ENCODE peak calls at places on chromosomes 11 and 22, in four cellular contexts. W, U, S and Q are unnamed samples.

GRCh38 chr11:128757235-128757711 is 63.4 kb downstream of the FLI1 start:
- DNase-seq in W (no peak), U (peak), S (peak), Q (peak)

GRCh38 chr11:115042002-115042401 is 363.7 kb downstream of the NXPE2 start:
- DNase-seq in W (no peak), U (no peak), S (no peak), Q (no peak)

GRCh38 chr22:39900306-39901227 is at the start of gene GRAP2:
- DNase-seq in W (no peak), U (peak), S (peak), Q (no peak)

GRCh38 chr11:1382429-1382828 is 7.3 kb upstream of the BRSK2 start:
- DNase-seq in W (no peak), U (no peak), S (no peak), Q (no peak)

GRCh38 chr11:84339796-84340195 is 1053.6 kb upstream of the CCDC90B start:
- DNase-seq in W (peak), U (no peak), S (no peak), Q (no peak)

GRCh38 chr11:125190549-125190948 is 26.0 kb downstream of the PKNOX2 start:
- DNase-seq in W (no peak), U (no peak), S (no peak), Q (no peak)

GRCh38 chr11:69352715-69353325 is 58.9 kb downstream of the MYEOV start:
- DNase-seq in W (no peak), U (no peak), S (no peak), Q (no peak)

GRCh38 chr11:74205181-74205580 is 34.1 kb downstream of the PPME1 start:
- DNase-seq in W (no peak), U (no peak), S (peak), Q (no peak)

GRCh38 chr11:32586576-32587190 is 3.1 kb downstream of the EIF3M start:
- DNase-seq in W (peak), U (no peak), S (peak), Q (peak)

GRCh38 chr11:6667733-6668374 is 12.2 kb upstream of the DCHS1 start:
- DNase-seq in W (peak), U (peak), S (peak), Q (peak)

GRCh38 chr11:128610765-128611617 is 23.6 kb upstream of the ETS1 start:
- DNase-seq in W (no peak), U (peak), S (no peak), Q (no peak)

GRCh38 chr22:37897805-37898204 is 8.3 kb upstream of the MICALL1 start:
- DNase-seq in W (no peak), U (no peak), S (no peak), Q (no peak)

GRCh38 chr11:85718991-85719807 is 33.2 kb upstream of the CCDC89 start:
- DNase-seq in W (peak), U (no peak), S (no peak), Q (no peak)

GRCh38 chr11:121295246-121296007 is 2.9 kb downstream of the SC5D start:
- DNase-seq in W (peak), U (no peak), S (no peak), Q (no peak)
- TF ChIP-seq TARDBP in W (no peak), U (no peak), S (no peak), Q (no peak)

DNA sequence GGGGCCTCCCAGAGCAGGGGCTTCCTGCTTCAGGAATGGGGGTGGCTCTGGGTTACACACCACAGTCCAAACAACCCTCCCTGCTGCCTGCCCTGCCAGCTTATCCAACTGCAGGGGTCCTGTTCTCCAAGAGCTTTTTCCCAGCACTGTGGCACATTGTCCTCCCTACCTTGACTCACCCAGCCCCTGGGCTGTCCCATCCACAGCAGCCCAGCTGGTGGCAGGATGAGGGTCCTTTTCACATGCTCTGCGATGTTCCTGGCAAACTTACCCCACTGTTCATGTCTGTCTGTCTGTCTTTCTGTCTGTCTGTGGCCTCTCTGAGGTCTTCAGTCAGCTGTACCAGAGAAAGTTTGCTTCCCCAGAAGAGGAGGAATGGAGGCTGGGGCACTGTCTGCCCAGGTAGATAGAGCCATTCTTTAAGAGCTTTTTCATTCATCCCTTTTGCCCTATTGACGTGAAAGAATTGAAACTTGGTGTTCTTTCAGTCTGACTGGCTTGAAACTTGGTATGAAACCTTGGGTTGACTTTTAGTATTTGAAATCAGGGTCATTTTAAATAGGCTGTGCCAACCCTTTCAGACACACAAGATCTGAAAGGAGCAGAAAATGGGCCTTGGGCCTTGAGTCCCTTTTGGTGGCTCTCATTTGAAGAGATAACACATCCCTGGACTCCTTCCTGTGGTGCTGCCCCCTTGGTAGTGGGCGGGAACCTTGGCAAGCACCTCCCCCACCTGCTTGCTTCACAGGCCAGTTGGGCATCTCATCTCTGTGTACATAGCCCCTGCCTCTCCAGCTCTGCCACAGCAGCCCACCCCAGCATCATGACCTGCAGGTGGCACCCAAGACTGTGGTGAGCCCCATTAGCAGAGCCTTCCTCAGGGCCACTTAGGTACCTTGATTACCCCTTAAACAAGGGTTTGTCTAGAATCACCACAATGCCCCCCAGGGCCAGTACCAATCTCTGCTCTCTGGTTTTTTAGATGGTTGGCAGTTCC is 74.6 kb upstream of the SUSD2 start:
- DNase-seq in W (no peak), U (peak), S (no peak), Q (no peak)
- TF ChIP-seq FOXM1 in W (no peak), U (no peak), S (no peak), Q (no peak)

GRCh38 chr22:49937758-49938564 is 19.5 kb downstream of the CRELD2 start:
- DNase-seq in W (peak), U (no peak), S (no peak), Q (no peak)

GRCh38 chr22:49936018-49936972 is 17.9 kb downstream of the CRELD2 start:
- DNase-seq in W (peak), U (peak), S (peak), Q (peak)

GRCh38 chr22:49938565-49939136 is 20.2 kb downstream of the CRELD2 start:
- DNase-seq in W (no peak), U (no peak), S (no peak), Q (no peak)

GRCh38 chr22:49935561-49935960 is 17.1 kb downstream of the CRELD2 start:
- DNase-seq in W (no peak), U (no peak), S (peak), Q (no peak)

DNA sequence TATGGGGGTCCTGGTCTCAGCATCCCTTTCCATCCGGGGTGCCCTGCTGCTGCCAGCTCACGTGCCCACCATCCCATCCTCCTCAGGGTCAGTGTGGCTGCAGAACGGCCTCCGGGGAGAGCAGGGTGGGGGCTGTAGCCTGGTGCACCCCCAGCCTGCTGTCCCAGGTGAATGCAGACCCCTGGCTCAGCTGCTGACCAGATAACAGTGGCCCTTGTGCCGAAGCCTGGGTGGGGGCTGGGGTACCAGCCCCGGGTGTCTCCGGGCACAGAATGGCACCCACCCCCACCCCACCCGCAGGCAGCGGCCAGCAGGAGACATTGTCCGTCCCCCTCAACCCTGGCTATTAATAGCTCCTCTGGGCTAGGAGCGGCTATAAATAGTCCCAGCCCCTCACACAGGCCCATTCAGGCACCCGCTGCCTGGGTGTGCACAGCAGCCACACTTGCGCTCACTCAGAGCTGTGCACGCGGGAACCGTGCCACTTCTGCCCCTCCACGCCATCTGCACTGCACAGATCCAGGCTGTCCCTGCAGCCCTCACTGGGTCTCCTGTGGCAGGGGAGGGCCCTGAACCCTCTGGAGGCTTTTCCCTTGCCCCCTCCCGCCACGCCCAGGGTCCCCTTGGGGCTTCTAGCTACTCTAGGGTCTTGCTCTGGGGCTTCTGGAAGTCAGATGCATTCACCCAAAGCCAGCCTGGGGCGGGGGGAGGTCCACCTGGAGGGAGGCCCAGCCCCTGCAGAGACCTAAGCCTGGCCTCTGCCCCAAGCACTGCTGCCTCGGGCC is 18.7 kb downstream of the CRELD2 start:
- DNase-seq in W (no peak), U (no peak), S (no peak), Q (no peak)
- TF ChIP-seq FOXK2 in W (no peak), U (no peak), S (no peak), Q (no peak)

DNA sequence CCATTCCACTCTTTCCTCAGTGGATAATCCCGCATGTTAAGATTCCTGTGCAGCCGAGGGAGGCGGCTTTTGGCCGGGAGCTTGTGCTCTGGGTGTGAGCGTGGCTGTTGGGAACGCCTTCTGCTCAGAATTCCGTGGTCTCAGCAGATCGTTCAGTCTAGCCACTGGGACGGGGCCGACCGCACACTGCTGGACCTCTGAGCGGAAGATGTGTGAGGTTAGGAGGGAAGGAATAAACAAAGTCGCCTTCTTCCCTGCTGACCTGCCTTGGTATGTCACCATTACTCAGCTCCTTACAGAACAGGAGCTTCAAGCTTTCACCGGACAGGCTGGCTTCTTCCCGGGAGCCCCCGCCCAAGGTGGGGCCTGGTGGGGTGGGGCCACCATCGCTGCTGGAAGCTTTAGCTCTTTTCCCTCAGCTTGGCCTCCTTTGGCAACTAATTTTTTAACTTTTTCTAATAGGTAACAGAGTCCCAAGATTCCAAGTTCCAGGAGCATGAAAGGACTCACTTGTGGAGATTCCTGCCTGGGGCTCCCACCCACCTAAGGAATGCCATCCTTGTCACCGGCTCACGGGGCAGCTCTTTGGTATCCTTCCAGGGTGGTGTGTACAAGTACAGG is 22.5 kb upstream of the SEPTIN5 start:
- DNase-seq in W (no peak), U (no peak), S (peak), Q (peak)
- TF ChIP-seq TARDBP in W (no peak), U (no peak), S (peak), Q (no peak)

DNA sequence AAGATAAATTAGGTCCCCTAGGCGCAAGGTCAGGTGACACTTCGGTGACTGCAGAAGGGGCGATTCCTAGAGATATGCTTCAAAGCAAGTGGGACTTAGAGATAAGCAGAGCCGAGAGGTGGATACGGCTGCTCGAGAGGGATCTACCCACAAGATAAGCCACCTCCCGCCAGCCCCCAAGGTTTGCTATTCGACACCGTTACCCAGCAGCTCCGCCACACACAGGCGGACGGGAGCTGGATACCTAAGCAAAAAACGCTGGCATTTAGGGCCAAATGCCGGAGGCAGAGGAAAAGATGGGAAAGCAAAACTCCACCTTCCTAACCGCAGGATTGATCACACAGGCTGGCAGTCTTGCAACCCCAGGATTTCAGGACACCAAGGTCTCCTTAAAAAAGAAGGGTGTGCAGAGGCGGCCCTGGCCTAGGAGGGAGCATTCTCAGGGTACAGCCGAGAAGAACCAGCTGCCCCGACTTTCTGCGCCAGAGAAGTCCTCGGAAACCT is 709 bp downstream of the FTH1 start:
- DNase-seq in W (no peak), U (no peak), S (peak), Q (peak)
- TF ChIP-seq FOXM1 in W (no peak), U (no peak), S (no peak), Q (no peak)

DNA sequence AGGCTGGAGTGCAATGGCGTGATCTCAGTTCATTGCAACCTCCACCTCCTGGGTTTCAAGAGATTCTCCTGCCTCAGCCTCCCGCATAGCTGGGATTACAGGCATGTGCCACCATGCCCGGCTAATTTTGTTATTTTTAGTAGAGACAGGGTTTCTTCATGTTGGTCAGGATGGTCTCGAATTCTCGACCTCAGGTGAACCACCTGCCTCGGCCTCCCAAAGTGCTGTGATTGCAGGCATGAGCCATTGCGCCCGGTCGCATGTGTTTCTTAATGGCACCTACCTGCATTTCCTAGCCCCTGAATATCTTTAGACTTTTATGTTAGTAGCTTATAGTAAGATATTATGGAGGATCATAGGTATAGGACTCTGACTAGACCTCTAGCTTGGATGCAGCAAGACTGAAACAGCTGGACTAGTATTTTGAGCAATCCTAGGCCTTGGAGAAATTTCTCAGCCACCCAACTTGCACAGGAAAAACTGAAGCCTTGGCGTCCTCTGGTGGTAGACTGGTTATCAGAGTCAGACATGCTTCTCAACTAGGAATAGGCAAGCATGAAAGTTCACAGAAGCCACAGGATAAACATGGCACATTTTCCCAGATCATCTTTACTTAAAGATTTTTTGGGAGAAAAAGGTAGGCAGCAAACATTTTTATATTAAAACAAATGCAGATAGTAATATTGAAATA is 22.7 kb upstream of the C1QTNF4 start:
- DNase-seq in W (peak), U (no peak), S (peak), Q (peak)
- TF ChIP-seq FOXK2 in W (no peak), U (no peak), S (no peak), Q (no peak)

DNA sequence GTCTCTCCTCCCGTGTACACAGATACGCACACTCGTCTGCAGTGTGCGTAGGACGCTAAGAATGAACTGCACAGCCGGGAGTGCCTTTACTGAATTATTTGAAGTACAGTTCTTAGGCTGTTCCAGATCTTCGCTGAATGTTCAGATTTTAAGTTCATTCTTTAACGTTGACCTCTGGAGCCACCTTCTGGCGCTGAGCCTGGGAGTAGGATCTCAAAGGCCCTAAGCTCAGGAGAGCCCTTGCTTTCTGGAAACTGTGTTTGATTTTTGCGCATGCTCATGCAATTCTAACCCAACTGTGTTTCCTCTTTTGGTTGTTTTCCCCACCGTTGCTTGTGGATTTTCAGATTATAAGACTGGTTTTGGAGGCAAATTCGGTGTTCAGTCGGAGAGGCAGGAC is 22.8 kb downstream of the CTTN start:
- DNase-seq in W (no peak), U (no peak), S (no peak), Q (no peak)
- TF ChIP-seq TARDBP in W (no peak), U (no peak), S (no peak), Q (no peak)

GRCh38 chr11:71998649-71999310 is at the start of gene IL18BP:
- DNase-seq in W (no peak), U (peak), S (no peak), Q (no peak)
- TF ChIP-seq FOXM1 in W (no peak), U (no peak), S (no peak), Q (no peak)

DNA sequence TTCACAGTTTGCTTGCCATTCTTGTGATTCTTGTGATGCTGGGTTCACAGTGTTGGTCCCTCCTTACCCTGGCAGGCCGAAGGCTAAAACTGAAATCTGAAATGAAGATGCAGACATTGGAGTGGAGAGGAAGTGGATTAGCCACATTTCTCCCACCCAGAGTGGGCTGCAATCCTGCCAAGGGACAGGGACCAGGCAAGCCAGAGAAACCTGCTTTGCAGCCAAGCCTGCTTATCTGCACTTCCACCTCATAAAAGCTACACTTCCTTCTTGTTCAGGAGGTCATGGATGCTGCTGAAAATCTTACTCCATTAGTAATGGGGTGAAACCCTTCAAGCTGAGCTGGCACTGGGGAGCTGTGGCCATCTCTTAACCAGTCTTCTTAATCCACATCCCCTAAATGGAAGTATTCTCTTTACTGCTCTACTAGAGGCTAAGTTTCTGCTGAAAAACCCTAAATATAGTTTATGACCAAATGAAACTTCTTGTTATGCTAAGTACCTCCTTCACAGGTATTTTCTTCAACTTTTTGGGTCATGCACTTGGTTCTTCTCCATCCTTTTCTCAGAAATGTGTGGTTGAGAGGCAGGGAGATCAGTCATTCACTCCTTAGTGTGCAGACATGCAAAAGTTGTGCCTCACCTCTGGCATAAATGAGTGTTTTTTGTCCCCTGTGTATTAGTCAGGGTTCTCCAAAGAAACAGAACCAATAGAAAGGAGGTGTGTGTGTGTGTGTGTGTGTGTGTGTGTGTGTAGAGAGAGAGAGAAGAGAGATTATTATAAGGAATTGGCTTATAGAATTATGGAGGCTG is 133.9 kb upstream of the BMAL1 start:
- DNase-seq in W (no peak), U (no peak), S (no peak), Q (no peak)
- TF ChIP-seq FOXK2 in W (no peak), U (no peak), S (no peak), Q (no peak)